ENCODE peak calls at places on chromosomes 2 and 18, in ten cellular contexts. H is GM06990, M is OCI-LY7, U is lower lobe of right lung, J is heart right ventricle, E is kidney epithelial cell, K is heart left ventricle, W is transverse colon, X is choroid plexus epithelial cell, F is AG04450. T is an unnamed sample.

GRCh38 chr2:148996805-148997204 is 41.7 kb upstream of the LYPD6B start:
- DNase-seq in J (no peak), E (no peak), K (no peak), M (no peak), H (no peak), X (no peak), F (no peak), W (no peak), U (no peak), T (no peak)

GRCh38 chr2:223508372-223508771 is 93.8 kb downstream of the SCG2 start:
- DNase-seq in X (peak; percentile 32), K (no peak), M (no peak), W (no peak), E (no peak), J (no peak), F (no peak), U (no peak), H (no peak), T (no peak)

GRCh38 chr2:25251461-25252273 is 83.3 kb upstream of the POMC start:
- DNase-seq in E (no peak), X (peak; percentile 29), F (no peak), H (peak; percentile 69), U (peak; percentile 75), K (peak; percentile 65), M (no peak), J (peak; percentile 60), W (peak; percentile 53), T (no peak)

GRCh38 chr2:193331701-193332100 is 1137.0 kb upstream of the TMEFF2 start:
- DNase-seq in H (no peak), W (no peak), F (no peak), M (no peak), J (no peak), U (no peak), K (no peak), X (peak; percentile 1), E (no peak), T (no peak)

GRCh38 chr18:8982416-8983183 is 119.9 kb upstream of the NDUFV2 start:
- DNase-seq in W (peak; percentile 30), U (no peak), H (no peak), F (peak; percentile 58), M (peak; percentile 91), X (peak; percentile 88), E (peak; percentile 53), K (no peak), J (no peak), T (peak; percentile 68)

GRCh38 chr2:121529439-121530209 is 1.1 kb upstream of the RNU4ATAC start:
- DNase-seq in H (no peak), W (peak; percentile 55), F (peak; percentile 20), K (peak; percentile 84), X (peak; percentile 55), M (no peak), U (peak; percentile 64), E (no peak), J (no peak), T (peak; percentile 59)

GRCh38 chr2:18976112-18976961 is 382.1 kb downstream of the OSR1 start:
- DNase-seq in J (no peak), M (peak; percentile 76), X (peak; percentile 93), W (peak; percentile 15), F (peak; percentile 55), E (no peak), U (no peak), K (peak; percentile 11), H (peak; percentile 27), T (peak; percentile 78)

GRCh38 chr2:238242731-238243495 is 3.1 kb upstream of the HES6 start:
- DNase-seq in J (peak; percentile 59), W (peak; percentile 49), E (no peak), K (peak; percentile 34), X (no peak), U (no peak), F (no peak), M (no peak), H (no peak), T (peak; percentile 33)

GRCh38 chr2:172938713-172939375 is 136.8 kb upstream of the MAP3K20 start:
- DNase-seq in J (no peak), K (no peak), E (no peak), F (no peak), X (peak; percentile 44), W (no peak), U (no peak), H (no peak), M (no peak), T (peak; percentile 21)

GRCh38 chr2:220053919-220054318 is 426.5 kb downstream of the SLC4A3 start:
- DNase-seq in E (no peak), K (no peak), F (no peak), X (peak; percentile 16), U (no peak), J (no peak), M (peak; percentile 3), W (no peak), H (no peak), T (peak; percentile 14)

GRCh38 chr2:218394298-218395089 is 5.2 kb upstream of the CTDSP1 start:
- DNase-seq in W (no peak), M (no peak), K (no peak), J (no peak), X (peak; percentile 31), U (peak; percentile 55), H (no peak), E (no peak), F (no peak), T (no peak)

DNA sequence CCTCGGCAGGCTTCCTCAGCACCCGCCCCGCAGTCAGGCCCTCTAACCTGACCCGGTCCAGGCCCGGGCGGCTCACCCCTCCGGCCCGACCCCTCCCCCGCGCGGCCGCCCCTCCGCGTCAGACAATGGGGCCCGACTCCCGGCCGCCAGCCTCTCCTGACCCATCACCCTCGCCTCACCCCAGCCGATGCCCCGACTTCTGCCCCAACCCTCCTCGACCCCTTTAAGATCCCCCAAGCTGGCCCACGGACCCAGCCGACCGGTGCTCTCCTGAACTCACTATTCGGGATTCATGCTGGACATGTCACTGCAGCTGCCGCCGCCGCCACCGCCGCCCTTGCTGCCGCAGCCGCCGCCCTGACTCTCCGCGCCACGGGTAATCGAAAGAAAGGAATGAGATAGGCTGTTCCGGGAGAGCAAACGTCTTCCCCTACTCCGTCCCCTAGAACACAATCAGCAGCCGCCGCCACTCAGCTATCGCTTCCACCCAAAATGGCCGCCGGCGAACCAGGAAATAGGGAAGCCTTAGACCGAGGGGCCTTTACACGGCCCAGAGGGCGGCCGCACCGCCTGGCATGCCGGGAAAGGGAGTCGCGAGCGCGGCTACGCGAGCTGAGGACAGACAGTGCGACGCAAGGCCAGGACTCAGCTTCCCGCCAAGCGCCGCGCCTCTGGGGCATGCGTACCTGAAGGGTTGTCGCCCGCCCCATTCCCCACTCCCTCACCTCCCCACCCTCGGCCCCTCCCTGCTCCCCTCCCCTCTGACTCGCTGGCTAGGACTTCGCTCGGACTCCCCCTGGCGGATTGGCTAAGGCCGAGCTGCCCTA is at the start of gene RAB1A:
- DNase-seq in H (peak; percentile 99), J (peak; percentile 100), U (peak; percentile 100), W (peak; percentile 99), X (peak; percentile 100), K (peak; percentile 100), E (peak; percentile 97), F (peak; percentile 99), M (peak; percentile 100), T (peak; percentile 100)
- TF ChIP-seq CTCF in H (peak; percentile 44), J (peak; percentile 37), U (peak; percentile 40), W (no peak), X (peak; percentile 43), K (peak; percentile 55), E (peak; percentile 62), F (peak; percentile 25), M (peak; percentile 35), T (peak; percentile 14)

GRCh38 chr2:74515271-74516069 is 1.2 kb downstream of the TLX2 start:
- DNase-seq in W (no peak), H (peak; percentile 37), U (no peak), M (no peak), F (no peak), K (no peak), E (no peak), J (no peak), X (no peak), T (no peak)
- H3K4me3 ChIP-seq in W (no peak overlapping the region), H (no peak overlapping the region), U (peak overlapping the region; percentile 47), M (no peak overlapping the region), F (no peak overlapping the region), K (peak overlapping the region; percentile 45), E (no peak overlapping the region), J (peak overlapping the region; percentile 51), X (no peak overlapping the region), T (no peak overlapping the region)

GRCh38 chr2:48444404-48444803 is 85.5 kb upstream of the STON1 start:
- DNase-seq in E (no peak), W (no peak), K (no peak), M (no peak), J (no peak), U (no peak), X (no peak), F (no peak), H (no peak), T (no peak)

GRCh38 chr2:48445091-48445725 is 84.7 kb upstream of the STON1 start:
- DNase-seq in M (no peak), K (no peak), J (no peak), W (no peak), F (no peak), E (no peak), U (no peak), H (no peak), X (no peak), T (no peak)

GRCh38 chr2:48439102-48439501 is 90.9 kb upstream of the STON1 start:
- DNase-seq in H (no peak), K (no peak), E (no peak), M (no peak), J (no peak), X (peak; percentile 35), F (no peak), U (no peak), W (no peak), T (no peak)

GRCh38 chr2:48440103-48440390 is 89.9 kb upstream of the STON1 start:
- DNase-seq in U (no peak), F (no peak), X (no peak), J (no peak), E (no peak), W (no peak), M (no peak), H (no peak), K (no peak), T (no peak)

DNA sequence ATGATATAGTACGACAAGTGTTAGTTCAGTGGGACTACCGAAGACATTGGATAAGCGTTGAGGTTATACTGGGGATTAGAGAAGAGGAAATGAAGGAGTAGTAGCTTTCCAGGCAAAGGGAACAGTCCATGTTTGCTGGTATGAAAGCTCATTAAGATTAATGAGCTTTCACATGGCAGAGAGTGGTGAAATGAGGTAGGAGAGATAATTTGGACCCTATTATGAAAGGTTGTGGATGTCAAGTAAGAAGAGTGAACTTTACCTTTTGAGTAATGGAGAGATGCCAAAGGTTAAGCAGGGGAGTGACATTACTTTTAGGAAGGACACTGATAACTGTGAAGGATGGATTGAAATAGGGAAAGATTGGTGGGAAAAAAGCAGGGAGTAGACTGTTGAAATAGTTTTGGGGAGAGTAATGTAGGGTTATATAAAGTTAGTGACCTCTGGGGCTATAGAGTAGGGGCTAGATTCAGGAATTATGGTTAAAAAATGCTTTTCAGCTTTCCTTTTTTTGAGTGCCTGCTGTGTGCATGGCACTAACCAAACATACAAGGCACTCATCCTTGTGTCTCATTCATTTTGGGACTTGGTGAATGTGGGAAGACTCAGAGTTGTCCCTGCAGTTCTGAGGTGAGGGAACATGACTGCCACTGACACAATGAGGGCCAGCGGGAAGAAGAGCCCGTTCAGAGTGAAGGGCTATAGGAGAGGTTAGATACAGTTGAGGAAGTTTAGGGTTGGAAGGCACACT is 87.2 kb upstream of the STON1 start:
- DNase-seq in W (no peak), J (no peak), H (no peak), U (no peak), X (no peak), K (no peak), E (no peak), M (no peak), F (no peak), T (no peak)
- TF ChIP-seq CTCF in W (no peak), J (no peak), H (no peak), U (no peak), X (no peak), K (no peak), E (no peak), M (no peak), F (no peak), T (no peak)

GRCh38 chr2:44951124-44951523 is 9.6 kb downstream of the SIX3 start:
- DNase-seq in W (no peak), U (peak; percentile 14), K (no peak), F (no peak), X (no peak), M (no peak), H (no peak), J (no peak), E (no peak), T (no peak)
- H3K4me3 ChIP-seq in W (no peak overlapping the region), U (no peak overlapping the region), K (no peak overlapping the region), F (no peak overlapping the region), X (no peak overlapping the region), M (no peak overlapping the region), H (no peak overlapping the region), J (no peak overlapping the region), E (no peak overlapping the region), T (no peak overlapping the region)